ENCODE peak calls at places on chromosome 4, in ten cellular contexts. J is ascending aorta; P is Caco-2; X is right atrium auricular region; W is GM23338; R is thoracic aorta; H is AG04450; F is heart right ventricle; K is CD8-positive, alpha-beta T cell; N is sigmoid colon. D is an unnamed sample.

GRCh38 chr4:116357758-116358157 is 727.6 kb downstream of the TRAM1L1 start:
- DNase-seq in J (no peak), P (no peak), X (no peak), W (peak; percentile 14), R (no peak), H (no peak), F (no peak), K (no peak), N (no peak), D (no peak)

GRCh38 chr4:3710451-3711182 is 55.6 kb upstream of the ADRA2C start:
- DNase-seq in J (no peak), P (no peak), X (no peak), W (no peak), R (no peak), H (no peak), F (peak; percentile 6), K (no peak), N (peak; percentile 50), D (no peak)

GRCh38 chr4:5361968-5362367 is 310.7 kb downstream of the STK32B start:
- DNase-seq in J (no peak), P (no peak), X (no peak), W (peak; percentile 51), R (no peak), H (no peak), F (no peak), K (no peak), N (no peak), D (no peak)

GRCh38 chr4:57100979-57101629 is 9.1 kb downstream of the IGFBP7 start:
- DNase-seq in J (no peak), P (peak; percentile 40), X (no peak), W (no peak), R (no peak), H (no peak), F (no peak), K (no peak), N (no peak), D (no peak)

GRCh38 chr4:169070071-169070894 is 60.2 kb upstream of the CBR4 start:
- DNase-seq in J (no peak), P (peak; percentile 93), X (no peak), W (peak; percentile 92), R (peak; percentile 17), H (no peak), F (peak; percentile 51), K (no peak), N (no peak), D (no peak)

GRCh38 chr4:107392951-107393350 is 327.1 kb downstream of the PAPSS1 start:
- DNase-seq in J (no peak), P (no peak), X (no peak), W (no peak), R (no peak), H (no peak), F (no peak), K (no peak), N (peak; percentile 65), D (peak; percentile 18)

GRCh38 chr4:39502034-39502658 is 25.1 kb downstream of the UGDH start:
- DNase-seq in J (no peak), P (no peak), X (no peak), W (no peak), R (no peak), H (peak; percentile 11), F (no peak), K (no peak), N (no peak), D (no peak)

GRCh38 chr4:86033171-86033570 is 326.7 kb downstream of the MAPK10 start:
- DNase-seq in J (no peak), P (no peak), X (peak; percentile 72), W (no peak), R (peak; percentile 13), H (no peak), F (peak; percentile 25), K (no peak), N (peak; percentile 76), D (no peak)

GRCh38 chr4:80192937-80193336 is 4.4 kb upstream of the PRDM8 start:
- DNase-seq in J (no peak), P (no peak), X (no peak), W (no peak), R (no peak), H (peak; percentile 70), F (no peak), K (no peak), N (no peak), D (no peak)

GRCh38 chr4:80197601-80198444 is 520 bp downstream of the PRDM8 start:
- DNase-seq in J (no peak), P (no peak), X (no peak), W (peak; percentile 71), R (no peak), H (no peak), F (no peak), K (no peak), N (no peak), D (no peak)

GRCh38 chr4:80197132-80197573 is at the start of gene PRDM8:
- DNase-seq in J (no peak), P (no peak), X (no peak), W (peak; percentile 52), R (no peak), H (no peak), F (no peak), K (peak; percentile 37), N (peak; percentile 72), D (no peak)

GRCh38 chr4:80196259-80197131 is 808 bp upstream of the PRDM8 start:
- DNase-seq in J (no peak), P (no peak), X (no peak), W (peak; percentile 86), R (no peak), H (no peak), F (no peak), K (no peak), N (no peak), D (no peak)

DNA sequence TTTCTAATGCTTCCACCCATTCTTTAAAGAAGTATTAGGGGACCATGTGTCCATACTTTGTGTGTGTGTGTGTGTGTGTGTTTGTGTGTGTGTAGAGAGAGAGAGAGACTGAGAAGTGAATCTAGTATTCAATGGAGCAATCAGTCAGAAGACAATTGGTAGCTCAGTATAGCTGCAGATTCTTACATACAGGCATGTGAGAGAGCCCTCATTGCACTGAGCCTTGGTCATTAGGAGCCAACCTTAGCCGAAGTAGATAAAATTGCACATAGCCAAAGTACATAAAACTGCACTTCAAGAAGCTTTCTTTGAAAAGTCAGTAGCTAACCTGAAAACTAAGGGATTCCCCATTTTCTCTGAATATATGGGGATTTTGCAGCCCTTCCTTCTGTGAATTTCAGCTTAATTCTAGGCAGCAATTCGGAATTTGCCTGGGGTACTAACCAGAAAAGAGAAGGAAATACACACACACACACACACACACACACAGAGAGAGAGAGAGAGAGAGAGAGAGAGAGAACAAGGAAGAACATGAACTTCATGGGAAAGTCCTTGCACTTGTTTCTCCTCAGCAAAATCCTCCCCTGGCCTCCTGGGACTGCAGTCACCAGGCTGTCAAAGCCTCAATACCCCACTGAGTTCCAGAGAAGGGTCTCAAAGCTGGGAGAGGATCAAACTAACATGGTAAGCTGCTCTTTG is 1.7 kb upstream of the PRDM8 start:
- DNase-seq in J (no peak), P (no peak), X (no peak), W (no peak), R (no peak), H (no peak), F (no peak), K (no peak), N (no peak), D (no peak)
- H3K27me3 ChIP-seq in J (peaks cover 18% of the 10 kb centered on the region), P (no peaks in the 10 kb centered on the region), X (no peaks in the 10 kb centered on the region), W (peaks cover 100% of the 10 kb centered on the region), R (peaks cover 13% of the 10 kb centered on the region), H (no peaks in the 10 kb centered on the region), F (peaks cover 96% of the 10 kb centered on the region), K (peaks cover 25% of the 10 kb centered on the region), N (no peaks in the 10 kb centered on the region), D (peaks cover 73% of the 10 kb centered on the region)

DNA sequence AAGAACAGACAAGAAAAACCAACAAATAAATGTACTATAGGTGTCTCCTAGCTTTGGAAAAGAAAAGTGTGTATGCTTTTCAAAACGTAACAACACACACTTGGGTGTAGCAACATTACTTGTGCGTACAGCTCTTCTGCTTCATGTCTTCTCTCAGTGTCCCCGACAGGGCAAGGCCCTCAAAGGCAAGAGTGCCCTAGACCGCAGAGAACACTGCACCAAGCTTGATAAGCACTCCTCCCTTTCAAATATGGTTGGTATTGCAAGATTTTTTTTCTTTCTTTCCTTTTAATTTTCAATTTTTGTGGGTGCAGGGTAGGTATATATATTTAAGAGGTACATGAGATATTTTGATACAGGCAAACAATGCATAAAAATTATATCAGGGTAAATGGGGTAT is 106.8 kb downstream of the EIF4E start:
- DNase-seq in J (no peak), P (no peak), X (no peak), W (no peak), R (no peak), H (no peak), F (no peak), K (no peak), N (no peak), D (no peak)
- H3K4me3 ChIP-seq in J (no peak overlapping the region), P (no peak overlapping the region), X (no peak overlapping the region), W (no peak overlapping the region), R (no peak overlapping the region), H (no peak overlapping the region), F (no peak overlapping the region), K (no peak overlapping the region), N (no peak overlapping the region), D (no peak overlapping the region)

DNA sequence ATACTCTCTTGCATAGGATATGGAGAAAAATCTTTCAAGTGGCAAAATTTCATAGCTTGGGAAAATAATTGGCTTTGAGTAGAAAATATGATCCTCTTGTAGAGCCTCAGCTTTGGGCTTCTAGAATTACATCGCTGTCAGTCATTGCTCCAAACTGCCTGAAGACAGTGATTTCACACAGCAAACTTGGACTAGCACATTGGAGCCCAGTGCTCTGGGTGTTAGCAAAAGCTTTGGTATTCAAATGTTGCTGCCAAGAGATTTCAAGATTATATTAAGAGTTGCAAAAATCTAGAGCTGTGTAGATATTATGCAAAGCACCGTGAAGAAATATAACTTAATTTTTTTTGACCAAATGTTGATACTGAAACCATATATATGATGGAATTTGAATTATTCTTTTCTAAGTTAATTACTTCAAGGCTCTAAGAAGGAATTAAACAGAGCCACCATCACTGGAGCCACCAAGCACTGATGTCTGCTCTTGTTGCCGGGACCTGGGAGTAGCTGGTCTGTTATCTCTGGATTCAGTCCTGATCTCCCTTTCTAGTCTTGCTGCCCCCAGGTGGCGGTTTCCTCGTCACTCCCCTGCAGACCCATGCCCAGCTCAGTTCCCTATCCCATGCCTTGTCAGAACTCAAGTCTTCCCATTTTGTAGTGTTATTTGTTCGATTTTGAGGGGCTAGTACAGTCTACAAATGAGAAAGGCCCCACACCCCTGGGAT is 260.7 kb upstream of the SFRP2 start:
- DNase-seq in J (no peak), P (peak; percentile 38), X (no peak), W (peak; percentile 73), R (no peak), H (no peak), F (no peak), K (no peak), N (no peak), D (peak; percentile 39)
- TF ChIP-seq CTCF in J (no peak), P (peak; percentile 36), X (no peak), W (peak; percentile 57), R (no peak), H (no peak), F (no peak), K (no peak), N (no peak), D (no peak)

GRCh38 chr4:146224331-146224966 is 10.1 kb downstream of the REELD1 start:
- DNase-seq in J (no peak), P (no peak), X (no peak), W (no peak), R (no peak), H (no peak), F (no peak), K (no peak), N (no peak), D (no peak)

GRCh38 chr4:146232131-146232722 is 17.9 kb downstream of the REELD1 start:
- DNase-seq in J (no peak), P (no peak), X (no peak), W (no peak), R (no peak), H (no peak), F (no peak), K (no peak), N (no peak), D (no peak)

GRCh38 chr4:146229406-146229805 is 15.1 kb downstream of the REELD1 start:
- DNase-seq in J (no peak), P (no peak), X (no peak), W (no peak), R (no peak), H (no peak), F (no peak), K (no peak), N (no peak), D (no peak)
- H3K27me3 ChIP-seq in J (no peaks in the 10 kb centered on the region), P (no peaks in the 10 kb centered on the region), X (no peaks in the 10 kb centered on the region), W (no peaks in the 10 kb centered on the region), R (no peaks in the 10 kb centered on the region), H (peaks cover 2% of the 10 kb centered on the region), F (no peaks in the 10 kb centered on the region), K (no peaks in the 10 kb centered on the region), N (no peaks in the 10 kb centered on the region), D (no peaks in the 10 kb centered on the region)